ENCODE peak calls at places on chromosomes 2 and 18, in four cellular contexts. One of them, this sample, is unnamed.

GRCh38 chr2:217370391-217370790 is 510.5 kb upstream of the TNP1 start:
- DNase-seq in left ventricle myocardium inferior: no peak
- DNase-seq in A549: no peak
- DNase-seq in WERI-Rb-1: no peak
- DNase-seq in this sample: no peak

GRCh38 chr18:22021701-22022100 is 147.7 kb upstream of the GATA6 start:
- DNase-seq in left ventricle myocardium inferior: no peak
- DNase-seq in A549: no peak
- DNase-seq in WERI-Rb-1: no peak
- DNase-seq in this sample: no peak

GRCh38 chr2:193141-193552 is 70.7 kb downstream of the SH3YL1 start:
- DNase-seq in left ventricle myocardium inferior: no peak
- DNase-seq in A549: no peak
- DNase-seq in WERI-Rb-1: no peak
- DNase-seq in this sample: no peak

GRCh38 chr2:152598975-152599724 is 118.1 kb downstream of the PRPF40A start:
- DNase-seq in left ventricle myocardium inferior: no peak
- DNase-seq in A549: peak
- DNase-seq in WERI-Rb-1: no peak
- DNase-seq in this sample: no peak

GRCh38 chr18:13680612-13681011 is 45.7 kb downstream of the FAM210A start:
- DNase-seq in left ventricle myocardium inferior: peak
- DNase-seq in A549: peak
- DNase-seq in WERI-Rb-1: peak
- DNase-seq in this sample: no peak

GRCh38 chr2:151326532-151326931 is 30.9 kb upstream of the TNFAIP6 start:
- DNase-seq in left ventricle myocardium inferior: no peak
- DNase-seq in A549: no peak
- DNase-seq in WERI-Rb-1: no peak
- DNase-seq in this sample: no peak

GRCh38 chr2:216740557-216741222 is 45.3 kb upstream of the IGFBP5 start:
- DNase-seq in left ventricle myocardium inferior: no peak
- DNase-seq in A549: no peak
- DNase-seq in WERI-Rb-1: no peak
- DNase-seq in this sample: no peak

GRCh38 chr2:224518806-224519580 is 66.2 kb downstream of the CUL3 start:
- DNase-seq in left ventricle myocardium inferior: no peak
- DNase-seq in A549: no peak
- DNase-seq in WERI-Rb-1: no peak
- DNase-seq in this sample: peak

GRCh38 chr2:46296216-46296839 is 879 bp upstream of the EPAS1 start:
- DNase-seq in left ventricle myocardium inferior: peak
- DNase-seq in A549: peak
- DNase-seq in WERI-Rb-1: no peak
- DNase-seq in this sample: no peak

GRCh38 chr2:191521608-191522208 is 156.2 kb upstream of the NABP1 start:
- DNase-seq in left ventricle myocardium inferior: no peak
- DNase-seq in A549: peak
- DNase-seq in WERI-Rb-1: no peak
- DNase-seq in this sample: no peak

GRCh38 chr2:103161456-103162289 is 399.8 kb downstream of the TMEM182 start:
- DNase-seq in left ventricle myocardium inferior: no peak
- DNase-seq in A549: peak
- DNase-seq in WERI-Rb-1: peak
- DNase-seq in this sample: no peak

GRCh38 chr2:238895901-238896600 is 48.2 kb downstream of the TWIST2 start:
- DNase-seq in left ventricle myocardium inferior: peak
- DNase-seq in A549: no peak
- DNase-seq in WERI-Rb-1: no peak
- DNase-seq in this sample: peak

GRCh38 chr2:3827673-3828575 is 124.5 kb downstream of the DCDC2C start:
- DNase-seq in left ventricle myocardium inferior: no peak
- DNase-seq in A549: peak
- DNase-seq in WERI-Rb-1: peak
- DNase-seq in this sample: peak

GRCh38 chr2:124884315-124884714 is 859.2 kb downstream of the CNTNAP5 start:
- DNase-seq in left ventricle myocardium inferior: no peak
- DNase-seq in A549: no peak
- DNase-seq in WERI-Rb-1: no peak
- DNase-seq in this sample: no peak

GRCh38 chr18:70892381-70892780 is 603.5 kb downstream of the SOCS6 start:
- DNase-seq in left ventricle myocardium inferior: no peak
- DNase-seq in A549: no peak
- DNase-seq in WERI-Rb-1: no peak
- DNase-seq in this sample: no peak

GRCh38 chr18:68918216-68918615 is 120.3 kb downstream of the CCDC102B start:
- DNase-seq in left ventricle myocardium inferior: no peak
- DNase-seq in A549: no peak
- DNase-seq in WERI-Rb-1: no peak
- DNase-seq in this sample: no peak

GRCh38 chr18:36045241-36045999 is 21.9 kb downstream of the RPRD1A start:
- DNase-seq in left ventricle myocardium inferior: no peak
- DNase-seq in A549: no peak
- DNase-seq in WERI-Rb-1: no peak
- DNase-seq in this sample: no peak

GRCh38 chr18:36187826-36188721 is 777 bp downstream of the MOCOS start:
- DNase-seq in left ventricle myocardium inferior: peak
- DNase-seq in A549: no peak
- DNase-seq in WERI-Rb-1: no peak
- DNase-seq in this sample: no peak

GRCh38 chr2:42073739-42074138 is 25.9 kb downstream of the PKDCC start:
- DNase-seq in left ventricle myocardium inferior: no peak
- DNase-seq in A549: no peak
- DNase-seq in WERI-Rb-1: no peak
- DNase-seq in this sample: no peak

GRCh38 chr18:55859116-55859515 is 271.1 kb upstream of the TCF4 start:
- DNase-seq in left ventricle myocardium inferior: no peak
- DNase-seq in A549: no peak
- DNase-seq in WERI-Rb-1: no peak
- DNase-seq in this sample: no peak

GRCh38 chr2:23248667-23249066 is 136.3 kb upstream of the KLHL29 start:
- DNase-seq in left ventricle myocardium inferior: no peak
- DNase-seq in A549: no peak
- DNase-seq in WERI-Rb-1: no peak
- DNase-seq in this sample: no peak

GRCh38 chr18:28728891-28729290 is 552.0 kb upstream of the CDH2 start:
- DNase-seq in left ventricle myocardium inferior: no peak
- DNase-seq in A549: no peak
- DNase-seq in WERI-Rb-1: no peak
- DNase-seq in this sample: no peak

GRCh38 chr2:180938419-180938818 is 42.0 kb upstream of the UBE2E3 start:
- DNase-seq in left ventricle myocardium inferior: no peak
- DNase-seq in A549: no peak
- DNase-seq in WERI-Rb-1: no peak
- DNase-seq in this sample: peak

GRCh38 chr2:171154348-171154747 is 6.3 kb downstream of the TLK1 start:
- DNase-seq in left ventricle myocardium inferior: no peak
- DNase-seq in A549: no peak
- DNase-seq in WERI-Rb-1: no peak
- DNase-seq in this sample: no peak

GRCh38 chr2:202529389-202529788 is 105.4 kb upstream of the FAM117B start:
- DNase-seq in left ventricle myocardium inferior: no peak
- DNase-seq in A549: no peak
- DNase-seq in WERI-Rb-1: no peak
- DNase-seq in this sample: peak

GRCh38 chr18:46343940-46344372 is 239.8 kb downstream of the HAUS1 start:
- DNase-seq in left ventricle myocardium inferior: peak
- DNase-seq in A549: no peak
- DNase-seq in WERI-Rb-1: no peak
- DNase-seq in this sample: no peak

GRCh38 chr18:78619854-78620253 is 359.8 kb upstream of the SALL3 start:
- DNase-seq in left ventricle myocardium inferior: no peak
- DNase-seq in A549: no peak
- DNase-seq in WERI-Rb-1: peak
- DNase-seq in this sample: no peak

GRCh38 chr2:108607706-108608301 is 73.5 kb downstream of the LIMS1 start:
- DNase-seq in left ventricle myocardium inferior: no peak
- DNase-seq in A549: no peak
- DNase-seq in WERI-Rb-1: peak
- DNase-seq in this sample: no peak
- TF ChIP-seq CTCF in left ventricle myocardium inferior: peak
- TF ChIP-seq CTCF in A549: peak
- TF ChIP-seq CTCF in WERI-Rb-1: peak
- TF ChIP-seq CTCF in this sample: peak

GRCh38 chr2:48508461-48509124 is 21.4 kb upstream of the STON1 start:
- DNase-seq in left ventricle myocardium inferior: no peak
- DNase-seq in A549: no peak
- DNase-seq in WERI-Rb-1: peak
- DNase-seq in this sample: no peak
- H3K4me3 ChIP-seq in left ventricle myocardium inferior: no peak
- H3K4me3 ChIP-seq in A549: no peak
- H3K4me3 ChIP-seq in WERI-Rb-1: no peak
- H3K4me3 ChIP-seq in this sample: no peak

DNA sequence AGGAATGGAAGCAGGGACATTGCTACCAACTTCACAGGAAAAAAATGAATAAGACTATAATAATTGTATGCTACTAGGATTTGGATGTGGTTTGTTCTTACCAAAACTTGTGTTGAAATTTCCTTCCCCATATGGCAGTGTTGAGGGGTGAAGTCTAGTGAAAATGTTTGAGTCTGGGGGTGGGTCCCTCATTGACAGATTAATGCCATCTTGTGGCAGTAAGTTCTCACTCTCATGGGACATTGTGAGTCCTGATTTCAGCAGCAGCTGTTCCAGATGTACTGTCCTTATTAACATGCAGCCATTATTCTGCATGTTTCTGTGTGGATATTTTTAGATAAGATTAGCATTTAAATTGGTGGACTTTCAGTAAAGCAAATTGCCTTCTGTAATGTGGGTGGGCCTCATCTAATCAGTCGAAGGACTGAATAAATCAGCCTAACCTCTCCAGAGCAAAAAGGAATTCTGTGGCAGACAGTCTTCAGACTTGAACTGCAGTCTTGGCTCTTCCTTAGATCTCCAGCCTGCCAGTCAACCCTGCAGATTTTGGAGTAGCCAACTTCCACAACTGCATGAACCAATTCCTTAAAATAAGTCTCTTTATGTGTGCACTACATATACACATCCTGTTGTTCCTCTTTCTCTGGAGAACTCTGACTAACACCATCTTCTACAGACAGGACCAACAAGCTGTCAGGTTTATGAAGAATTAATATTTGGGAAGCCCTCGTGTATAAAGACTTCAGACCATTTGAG is 138.6 kb upstream of the ZNF516 start:
- DNase-seq in left ventricle myocardium inferior: no peak
- DNase-seq in A549: no peak
- DNase-seq in WERI-Rb-1: no peak
- DNase-seq in this sample: no peak
- TF ChIP-seq CTCF in left ventricle myocardium inferior: no peak
- TF ChIP-seq CTCF in A549: no peak
- TF ChIP-seq CTCF in WERI-Rb-1: no peak
- TF ChIP-seq CTCF in this sample: no peak

GRCh38 chr2:73987109-73987947 is 2.6 kb downstream of the TET3 start:
- DNase-seq in left ventricle myocardium inferior: peak
- DNase-seq in A549: no peak
- DNase-seq in WERI-Rb-1: peak
- DNase-seq in this sample: no peak
- H3K4me3 ChIP-seq in left ventricle myocardium inferior: peak
- H3K4me3 ChIP-seq in A549: no peak
- H3K4me3 ChIP-seq in WERI-Rb-1: peak
- H3K4me3 ChIP-seq in this sample: peak

This sample was measured in AG04449.